ENCODE peak calls at places on chromosomes 3 and 15, in ten cellular contexts. P is nephron progenitor cell, T is cardiac muscle cell, C is dorsolateral prefrontal cortex, R is lower leg skin, Y is right atrium auricular region, M is stomach, D is GM13977, F is cardiac fibroblast, X is WTC11. N is an unnamed sample.

GRCh38 chr15:48149858-48150257 is 28.2 kb downstream of the MYEF2 start:
- DNase-seq in P (no peak), T (no peak), C (no peak), R (no peak), Y (no peak), M (no peak), D (no peak), F (peak; percentile 46), X (no peak), N (no peak)

GRCh38 chr3:49017646-49017977 is 768 bp downstream of the DALRD3 start:
- DNase-seq in P (no peak), T (no peak), C (no peak), R (no peak), Y (no peak), M (no peak), D (no peak), F (no peak), X (no peak), N (no peak)

GRCh38 chr3:108208831-108209230 is 13.4 kb downstream of the IFT57 start:
- DNase-seq in P (no peak), T (no peak), C (no peak), R (no peak), Y (no peak), M (no peak), D (no peak), F (no peak), X (no peak), N (no peak)

GRCh38 chr3:125443923-125444322 is 68.8 kb upstream of the ZNF148 start:
- DNase-seq in P (no peak), T (no peak), C (no peak), R (no peak), Y (no peak), M (no peak), D (no peak), F (peak; percentile 67), X (no peak), N (no peak)

GRCh38 chr3:167493240-167493639 is 19.4 kb upstream of the SERPINI2 start:
- DNase-seq in P (no peak), T (no peak), C (no peak), R (no peak), Y (no peak), M (no peak), D (no peak), F (no peak), X (peak; percentile 57), N (no peak)

GRCh38 chr15:79978694-79979519 is 7.9 kb upstream of the BCL2A1 start:
- DNase-seq in P (no peak), T (peak; percentile 14), C (no peak), R (peak; percentile 23), Y (peak; percentile 57), M (no peak), D (peak; percentile 51), F (peak; percentile 77), X (no peak), N (no peak)

GRCh38 chr3:178496911-178497310 is 39.3 kb upstream of the KCNMB2 start:
- DNase-seq in P (no peak), T (no peak), C (no peak), R (no peak), Y (no peak), M (no peak), D (no peak), F (no peak), X (no peak), N (no peak)

GRCh38 chr15:60695713-60696522 is 217.0 kb upstream of the ICE2 start:
- DNase-seq in P (no peak), T (no peak), C (no peak), R (no peak), Y (no peak), M (no peak), D (no peak), F (no peak), X (no peak), N (no peak)

GRCh38 chr3:185280572-185281365 is 26.9 kb upstream of the EHHADH start:
- DNase-seq in P (no peak), T (peak; percentile 36), C (no peak), R (no peak), Y (no peak), M (no peak), D (peak; percentile 60), F (peak; percentile 71), X (no peak), N (peak; percentile 38)

GRCh38 chr3:44289882-44290462 is 48.3 kb downstream of the TOPAZ1 start:
- DNase-seq in P (no peak), T (no peak), C (no peak), R (no peak), Y (no peak), M (no peak), D (no peak), F (no peak), X (no peak), N (no peak)
- TF ChIP-seq CTCF in P (no peak), T (no peak), C (no peak), R (no peak), Y (no peak), M (no peak), D (no peak), F (no peak), X (no peak), N (no peak)

GRCh38 chr15:61828008-61828407 is 232.2 kb downstream of the VPS13C start:
- DNase-seq in P (no peak), T (no peak), C (no peak), R (no peak), Y (no peak), M (no peak), D (no peak), F (no peak), X (no peak), N (no peak)
- TF ChIP-seq CTCF in P (no peak), T (no peak), C (no peak), R (no peak), Y (no peak), M (no peak), D (no peak), F (peak; percentile 10), X (no peak), N (no peak)

GRCh38 chr3:139552632-139553335 is 13.2 kb upstream of the RBP1 start:
- DNase-seq in P (no peak), T (no peak), C (peak; percentile 67), R (no peak), Y (no peak), M (no peak), D (no peak), F (no peak), X (no peak), N (no peak)
- TF ChIP-seq CTCF in P (no peak), T (no peak), C (peak; percentile 16), R (no peak), Y (no peak), M (no peak), D (no peak), F (no peak), X (no peak), N (no peak)

GRCh38 chr3:52792413-52792812 is 2.2 kb upstream of the ITIH3 start:
- DNase-seq in P (no peak), T (peak; percentile 15), C (no peak), R (no peak), Y (no peak), M (no peak), D (no peak), F (no peak), X (peak; percentile 63), N (no peak)
- TF ChIP-seq CTCF in P (peak; percentile 39), T (peak; percentile 26), C (no peak), R (no peak), Y (no peak), M (no peak), D (no peak), F (no peak), X (peak; percentile 21), N (no peak)

GRCh38 chr15:78751602-78751979 is 59.7 kb downstream of the ADAMTS7 start:
- DNase-seq in P (no peak), T (no peak), C (no peak), R (no peak), Y (no peak), M (no peak), D (no peak), F (no peak), X (no peak), N (no peak)

GRCh38 chr15:78749831-78750230 is 61.4 kb downstream of the ADAMTS7 start:
- DNase-seq in P (no peak), T (no peak), C (peak; percentile 33), R (no peak), Y (peak; percentile 54), M (no peak), D (no peak), F (no peak), X (no peak), N (no peak)

GRCh38 chr15:78752492-78753358 is 58.5 kb downstream of the ADAMTS7 start:
- DNase-seq in P (peak; percentile 0), T (no peak), C (no peak), R (no peak), Y (no peak), M (no peak), D (no peak), F (no peak), X (no peak), N (no peak)

GRCh38 chr15:78750566-78750965 is 60.7 kb downstream of the ADAMTS7 start:
- DNase-seq in P (no peak), T (no peak), C (no peak), R (no peak), Y (no peak), M (no peak), D (no peak), F (no peak), X (no peak), N (no peak)
- TF ChIP-seq CTCF in P (no peak), T (no peak), C (no peak), R (no peak), Y (no peak), M (no peak), D (no peak), F (no peak), X (no peak), N (no peak)

DNA sequence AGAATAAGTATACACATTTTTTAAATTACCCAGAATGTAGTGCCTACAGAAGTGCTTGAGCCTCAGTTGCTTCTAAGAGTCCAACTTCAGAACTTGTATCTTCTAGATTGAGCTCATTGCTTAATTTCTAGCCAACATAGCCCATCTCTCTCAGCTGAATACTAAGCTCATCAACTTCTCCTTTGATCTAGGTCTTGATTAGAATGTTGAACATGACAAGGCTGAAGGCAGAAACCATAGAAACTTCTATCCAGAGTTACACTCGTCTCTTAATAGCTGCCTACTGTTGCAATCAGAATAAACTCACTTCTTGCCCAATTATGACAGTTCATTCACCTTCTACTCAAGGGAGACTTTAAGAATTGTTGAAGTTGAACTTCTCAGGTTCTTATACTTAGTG is 327.3 kb upstream of the THBS1 start:
- DNase-seq in P (no peak), T (no peak), C (no peak), R (no peak), Y (no peak), M (no peak), D (no peak), F (no peak), X (no peak), N (no peak)
- TF ChIP-seq CTCF in P (no peak), T (no peak), C (no peak), R (no peak), Y (no peak), M (no peak), D (no peak), F (no peak), X (no peak), N (no peak)

DNA sequence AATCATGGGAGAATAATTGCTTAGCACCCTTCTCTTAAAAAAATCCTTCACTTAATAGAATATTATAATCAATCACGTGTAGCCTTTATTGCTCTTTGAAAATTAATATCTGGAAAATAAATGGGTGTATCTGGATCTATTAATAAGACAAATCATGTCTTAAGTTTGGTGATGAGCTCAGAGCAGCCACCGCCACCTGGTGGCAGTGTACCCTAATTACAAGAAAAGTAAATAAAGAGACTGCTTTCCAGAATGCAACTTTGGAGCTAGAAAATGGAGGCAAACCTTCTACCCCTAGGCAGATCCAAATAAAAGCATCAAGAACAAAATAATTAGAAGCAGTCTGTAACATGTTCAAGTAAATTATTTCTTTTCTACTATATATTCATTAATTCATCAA is 43.5 kb downstream of the EPHB1 start:
- DNase-seq in P (no peak), T (no peak), C (no peak), R (no peak), Y (no peak), M (no peak), D (no peak), F (no peak), X (no peak), N (no peak)
- TF ChIP-seq CTCF in P (peak; percentile 35), T (no peak), C (no peak), R (no peak), Y (no peak), M (no peak), D (peak; percentile 32), F (peak; percentile 19), X (peak; percentile 58), N (peak; percentile 7)